ENCODE peak calls at places on chromosomes 6 and 20, in seven cellular contexts. One of them, this sample, is unnamed.

GRCh38 chr6:110567957-110568696 is 91.7 kb upstream of the SLC22A16 start:
- DNase-seq in testis: no peak
- DNase-seq in breast epithelium: no peak
- DNase-seq in fibroblast of pulmonary artery: no peak
- DNase-seq in foreskin fibroblast: no peak
- DNase-seq in fibroblast of the aortic adventitia: no peak
- DNase-seq in cardiac muscle cell: no peak
- DNase-seq in this sample: no peak

GRCh38 chr6:71079707-71080106 is 122.8 kb upstream of the B3GAT2 start:
- DNase-seq in cardiac muscle cell: no peak
- DNase-seq in foreskin fibroblast: peak
- DNase-seq in testis: no peak
- DNase-seq in fibroblast of pulmonary artery: peak
- DNase-seq in fibroblast of the aortic adventitia: peak
- DNase-seq in breast epithelium: no peak
- DNase-seq in this sample: no peak

GRCh38 chr6:148426317-148426977 is 83.8 kb downstream of the SASH1 start:
- DNase-seq in foreskin fibroblast: no peak
- DNase-seq in fibroblast of pulmonary artery: peak
- DNase-seq in cardiac muscle cell: no peak
- DNase-seq in fibroblast of the aortic adventitia: no peak
- DNase-seq in testis: no peak
- DNase-seq in breast epithelium: no peak
- DNase-seq in this sample: no peak

GRCh38 chr20:62652051-62652893 is 10.0 kb downstream of the SLCO4A1 start:
- DNase-seq in fibroblast of pulmonary artery: peak
- DNase-seq in breast epithelium: peak
- DNase-seq in foreskin fibroblast: peak
- DNase-seq in fibroblast of the aortic adventitia: peak
- DNase-seq in cardiac muscle cell: peak
- DNase-seq in testis: peak
- DNase-seq in this sample: peak

GRCh38 chr6:10564975-10565374 is 43.8 kb downstream of the GCNT2 start:
- DNase-seq in fibroblast of the aortic adventitia: no peak
- DNase-seq in cardiac muscle cell: no peak
- DNase-seq in fibroblast of pulmonary artery: no peak
- DNase-seq in breast epithelium: no peak
- DNase-seq in testis: no peak
- DNase-seq in foreskin fibroblast: no peak
- DNase-seq in this sample: no peak

GRCh38 chr6:133707456-133707855 is 181.5 kb upstream of the TCF21 start:
- DNase-seq in cardiac muscle cell: no peak
- DNase-seq in fibroblast of pulmonary artery: peak
- DNase-seq in testis: no peak
- DNase-seq in breast epithelium: no peak
- DNase-seq in fibroblast of the aortic adventitia: peak
- DNase-seq in foreskin fibroblast: peak
- DNase-seq in this sample: peak

GRCh38 chr20:53910312-53911002 is 159.9 kb downstream of the BCAS1 start:
- DNase-seq in breast epithelium: no peak
- DNase-seq in fibroblast of the aortic adventitia: no peak
- DNase-seq in testis: no peak
- DNase-seq in cardiac muscle cell: no peak
- DNase-seq in fibroblast of pulmonary artery: no peak
- DNase-seq in foreskin fibroblast: no peak
- DNase-seq in this sample: no peak

GRCh38 chr6:35948725-35949124 is 27.8 kb upstream of the SRPK1 start:
- DNase-seq in breast epithelium: no peak
- DNase-seq in testis: no peak
- DNase-seq in foreskin fibroblast: peak
- DNase-seq in fibroblast of pulmonary artery: peak
- DNase-seq in cardiac muscle cell: no peak
- DNase-seq in fibroblast of the aortic adventitia: peak
- DNase-seq in this sample: no peak

GRCh38 chr6:134168580-134169223 is 116.3 kb upstream of the SLC2A12 start:
- DNase-seq in foreskin fibroblast: peak
- DNase-seq in fibroblast of pulmonary artery: peak
- DNase-seq in breast epithelium: no peak
- DNase-seq in cardiac muscle cell: no peak
- DNase-seq in fibroblast of the aortic adventitia: peak
- DNase-seq in testis: no peak
- DNase-seq in this sample: no peak

GRCh38 chr6:108002365-108003221 is 44.6 kb upstream of the SEC63 start:
- DNase-seq in fibroblast of the aortic adventitia: no peak
- DNase-seq in breast epithelium: peak
- DNase-seq in testis: no peak
- DNase-seq in fibroblast of pulmonary artery: no peak
- DNase-seq in foreskin fibroblast: peak
- DNase-seq in cardiac muscle cell: no peak
- DNase-seq in this sample: no peak

GRCh38 chr6:43801489-43802181 is 31.6 kb downstream of the VEGFA start:
- DNase-seq in fibroblast of the aortic adventitia: no peak
- DNase-seq in fibroblast of pulmonary artery: no peak
- DNase-seq in breast epithelium: no peak
- DNase-seq in foreskin fibroblast: no peak
- DNase-seq in testis: no peak
- DNase-seq in cardiac muscle cell: no peak
- DNase-seq in this sample: no peak

GRCh38 chr6:20279051-20279450 is 66.8 kb upstream of the MBOAT1 start:
- DNase-seq in testis: no peak
- DNase-seq in foreskin fibroblast: no peak
- DNase-seq in fibroblast of the aortic adventitia: no peak
- DNase-seq in fibroblast of pulmonary artery: no peak
- DNase-seq in breast epithelium: no peak
- DNase-seq in cardiac muscle cell: no peak
- DNase-seq in this sample: no peak

GRCh38 chr6:148509789-148510581 is 167.3 kb downstream of the SASH1 start:
- DNase-seq in fibroblast of pulmonary artery: peak
- DNase-seq in testis: peak
- DNase-seq in foreskin fibroblast: peak
- DNase-seq in fibroblast of the aortic adventitia: peak
- DNase-seq in cardiac muscle cell: no peak
- DNase-seq in breast epithelium: no peak
- DNase-seq in this sample: peak

GRCh38 chr6:52514514-52514913 is 62.3 kb downstream of the TRAM2 start:
- DNase-seq in fibroblast of the aortic adventitia: peak
- DNase-seq in testis: no peak
- DNase-seq in breast epithelium: no peak
- DNase-seq in cardiac muscle cell: no peak
- DNase-seq in fibroblast of pulmonary artery: peak
- DNase-seq in foreskin fibroblast: peak
- DNase-seq in this sample: no peak

GRCh38 chr6:43523282-43523681 is 6.4 kb downstream of the POLR1C start:
- DNase-seq in breast epithelium: no peak
- DNase-seq in fibroblast of pulmonary artery: no peak
- DNase-seq in testis: no peak
- DNase-seq in foreskin fibroblast: no peak
- DNase-seq in fibroblast of the aortic adventitia: no peak
- DNase-seq in cardiac muscle cell: no peak
- DNase-seq in this sample: no peak

GRCh38 chr6:39760246-39760952 is 31.8 kb upstream of the DAAM2 start:
- DNase-seq in breast epithelium: no peak
- DNase-seq in cardiac muscle cell: peak
- DNase-seq in fibroblast of the aortic adventitia: peak
- DNase-seq in foreskin fibroblast: no peak
- DNase-seq in fibroblast of pulmonary artery: peak
- DNase-seq in testis: no peak
- DNase-seq in this sample: no peak

GRCh38 chr20:12455152-12455551 is 537.5 kb downstream of the BTBD3 start:
- DNase-seq in testis: no peak
- DNase-seq in breast epithelium: no peak
- DNase-seq in foreskin fibroblast: no peak
- DNase-seq in fibroblast of the aortic adventitia: no peak
- DNase-seq in cardiac muscle cell: no peak
- DNase-seq in fibroblast of pulmonary artery: no peak
- DNase-seq in this sample: no peak

GRCh38 chr6:143598466-143599080 is 79.2 kb upstream of the PHACTR2 start:
- DNase-seq in fibroblast of pulmonary artery: no peak
- DNase-seq in cardiac muscle cell: no peak
- DNase-seq in testis: no peak
- DNase-seq in breast epithelium: no peak
- DNase-seq in fibroblast of the aortic adventitia: no peak
- DNase-seq in foreskin fibroblast: no peak
- DNase-seq in this sample: no peak

GRCh38 chr20:33304046-33304445 is 21.0 kb downstream of the BPIFB1 start:
- DNase-seq in fibroblast of the aortic adventitia: no peak
- DNase-seq in testis: no peak
- DNase-seq in cardiac muscle cell: no peak
- DNase-seq in breast epithelium: no peak
- DNase-seq in fibroblast of pulmonary artery: no peak
- DNase-seq in foreskin fibroblast: no peak
- DNase-seq in this sample: no peak

GRCh38 chr6:7433211-7433610 is 43.6 kb downstream of the RIOK1 start:
- DNase-seq in fibroblast of the aortic adventitia: no peak
- DNase-seq in breast epithelium: no peak
- DNase-seq in testis: no peak
- DNase-seq in foreskin fibroblast: no peak
- DNase-seq in fibroblast of pulmonary artery: no peak
- DNase-seq in cardiac muscle cell: no peak
- DNase-seq in this sample: no peak

GRCh38 chr20:60036346-60037119 is 78.3 kb downstream of the CDH26 start:
- DNase-seq in cardiac muscle cell: no peak
- DNase-seq in fibroblast of pulmonary artery: no peak
- DNase-seq in testis: no peak
- DNase-seq in foreskin fibroblast: no peak
- DNase-seq in fibroblast of the aortic adventitia: no peak
- DNase-seq in breast epithelium: no peak
- DNase-seq in this sample: no peak

GRCh38 chr20:60039526-60039925 is 81.3 kb downstream of the CDH26 start:
- DNase-seq in testis: no peak
- DNase-seq in cardiac muscle cell: no peak
- DNase-seq in foreskin fibroblast: no peak
- DNase-seq in fibroblast of the aortic adventitia: no peak
- DNase-seq in breast epithelium: no peak
- DNase-seq in fibroblast of pulmonary artery: no peak
- DNase-seq in this sample: no peak

GRCh38 chr20:60035486-60035885 is 77.3 kb downstream of the CDH26 start:
- DNase-seq in foreskin fibroblast: no peak
- DNase-seq in cardiac muscle cell: no peak
- DNase-seq in fibroblast of pulmonary artery: no peak
- DNase-seq in breast epithelium: no peak
- DNase-seq in testis: no peak
- DNase-seq in fibroblast of the aortic adventitia: no peak
- DNase-seq in this sample: no peak

GRCh38 chr20:60038400-60038799 is 80.2 kb downstream of the CDH26 start:
- DNase-seq in breast epithelium: no peak
- DNase-seq in foreskin fibroblast: no peak
- DNase-seq in cardiac muscle cell: peak
- DNase-seq in testis: no peak
- DNase-seq in fibroblast of pulmonary artery: no peak
- DNase-seq in fibroblast of the aortic adventitia: no peak
- DNase-seq in this sample: no peak

GRCh38 chr20:60037120-60037499 is 78.9 kb downstream of the CDH26 start:
- DNase-seq in fibroblast of pulmonary artery: no peak
- DNase-seq in breast epithelium: no peak
- DNase-seq in fibroblast of the aortic adventitia: no peak
- DNase-seq in testis: no peak
- DNase-seq in foreskin fibroblast: peak
- DNase-seq in cardiac muscle cell: no peak
- DNase-seq in this sample: no peak
- TF ChIP-seq CTCF in fibroblast of pulmonary artery: no peak
- TF ChIP-seq CTCF in breast epithelium: no peak
- TF ChIP-seq CTCF in fibroblast of the aortic adventitia: no peak
- TF ChIP-seq CTCF in testis: no peak
- TF ChIP-seq CTCF in foreskin fibroblast: peak
- TF ChIP-seq CTCF in cardiac muscle cell: no peak
- TF ChIP-seq CTCF in this sample: peak

DNA sequence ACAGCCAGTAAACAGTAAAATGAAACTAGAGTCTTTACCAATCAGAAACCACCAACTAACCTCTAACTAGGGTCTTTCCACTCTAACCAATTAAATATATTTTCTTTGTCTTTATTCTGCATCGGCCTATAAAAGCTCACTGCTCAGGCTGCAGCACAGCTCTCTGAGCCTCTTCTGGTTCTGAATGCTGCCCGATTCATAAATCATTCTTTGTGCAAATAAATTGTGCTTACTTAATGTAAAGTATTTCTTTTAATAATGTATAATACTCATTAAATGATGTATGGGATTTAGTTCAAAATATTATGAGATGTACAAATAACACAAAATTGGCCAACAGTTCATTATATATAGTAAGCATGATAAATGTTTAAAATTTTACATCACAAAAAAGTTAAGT is 7.9 kb downstream of the IBTK start:
- DNase-seq in fibroblast of pulmonary artery: no peak
- DNase-seq in cardiac muscle cell: no peak
- DNase-seq in breast epithelium: no peak
- DNase-seq in foreskin fibroblast: no peak
- DNase-seq in fibroblast of the aortic adventitia: no peak
- DNase-seq in testis: no peak
- DNase-seq in this sample: no peak
- H3K4me3 ChIP-seq in fibroblast of pulmonary artery: no peak
- H3K4me3 ChIP-seq in cardiac muscle cell: no peak
- H3K4me3 ChIP-seq in breast epithelium: no peak
- H3K4me3 ChIP-seq in foreskin fibroblast: no peak
- H3K4me3 ChIP-seq in fibroblast of the aortic adventitia: no peak
- H3K4me3 ChIP-seq in testis: no peak
- H3K4me3 ChIP-seq in this sample: no peak

DNA sequence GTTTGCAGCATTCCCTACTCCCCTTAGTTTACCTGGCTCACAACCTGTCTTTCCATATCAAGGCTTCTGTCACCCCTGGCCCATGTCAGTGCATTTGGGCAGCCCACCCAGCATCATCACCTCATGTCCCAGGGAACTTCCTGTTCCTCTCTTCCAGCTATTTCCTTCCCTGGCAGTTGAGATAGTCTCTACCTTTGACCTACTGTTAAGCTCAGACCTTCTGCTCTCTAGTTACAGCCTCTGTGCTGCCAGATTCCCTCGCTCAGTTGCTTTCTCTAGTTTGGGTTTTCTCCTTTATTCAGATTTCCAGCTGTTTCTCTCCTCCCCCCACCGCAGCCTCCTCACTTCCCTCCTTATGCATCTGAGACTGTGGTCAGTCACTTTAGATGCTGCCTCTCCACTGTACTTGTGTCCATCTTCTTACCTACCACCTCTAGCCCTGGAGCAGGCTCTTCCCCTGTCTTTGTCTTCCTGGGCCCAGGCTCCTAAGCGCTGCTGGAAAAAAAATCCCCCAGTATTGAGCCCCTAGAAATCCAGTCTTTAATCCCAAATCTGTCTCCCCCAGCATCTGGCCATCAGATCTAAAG is 16.3 kb downstream of the PTPN1 start:
- DNase-seq in fibroblast of pulmonary artery: no peak
- DNase-seq in breast epithelium: no peak
- DNase-seq in testis: no peak
- DNase-seq in cardiac muscle cell: no peak
- DNase-seq in fibroblast of the aortic adventitia: no peak
- DNase-seq in foreskin fibroblast: no peak
- DNase-seq in this sample: no peak
- TF ChIP-seq CTCF in fibroblast of pulmonary artery: no peak
- TF ChIP-seq CTCF in breast epithelium: no peak
- TF ChIP-seq CTCF in testis: no peak
- TF ChIP-seq CTCF in cardiac muscle cell: no peak
- TF ChIP-seq CTCF in fibroblast of the aortic adventitia: no peak
- TF ChIP-seq CTCF in foreskin fibroblast: no peak
- TF ChIP-seq CTCF in this sample: no peak

DNA sequence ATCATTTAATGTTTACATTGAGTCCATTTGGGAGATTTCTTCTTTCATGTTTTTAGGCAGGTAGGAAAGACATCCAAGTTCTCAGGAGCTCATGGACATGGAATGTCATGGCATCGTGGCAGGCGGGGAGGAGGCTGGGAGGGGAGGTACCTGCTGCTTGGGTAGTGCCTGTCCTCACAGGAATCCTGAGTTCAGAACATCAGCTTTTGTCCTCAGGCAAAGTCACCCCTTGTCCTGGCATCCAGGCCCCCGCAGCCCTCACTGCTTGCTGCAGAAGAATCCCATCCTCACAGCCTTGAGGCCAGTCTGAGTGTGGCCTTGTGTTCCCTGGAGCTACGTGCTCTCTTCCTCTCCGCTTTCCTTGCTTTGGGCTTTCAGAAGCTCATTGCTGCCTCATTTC is 157.4 kb downstream of the CFAP61 start:
- DNase-seq in cardiac muscle cell: no peak
- DNase-seq in fibroblast of pulmonary artery: no peak
- DNase-seq in fibroblast of the aortic adventitia: no peak
- DNase-seq in foreskin fibroblast: no peak
- DNase-seq in testis: no peak
- DNase-seq in breast epithelium: no peak
- DNase-seq in this sample: no peak
- H3K4me3 ChIP-seq in cardiac muscle cell: no peak
- H3K4me3 ChIP-seq in fibroblast of pulmonary artery: no peak
- H3K4me3 ChIP-seq in fibroblast of the aortic adventitia: no peak
- H3K4me3 ChIP-seq in foreskin fibroblast: no peak
- H3K4me3 ChIP-seq in testis: no peak
- H3K4me3 ChIP-seq in breast epithelium: no peak
- H3K4me3 ChIP-seq in this sample: no peak